ENCODE peak calls at places on chromosomes 2 and 18, in six cellular contexts. L is K562, X is GM12891, R is GM12878, H is H1, Z is HepG2. J is an unnamed sample.

GRCh38 chr18:3180325-3180724 is 39.4 kb downstream of the MYOM1 start:
- DNase-seq in Z (no peak), H (no peak), X (no peak), R (no peak), L (no peak), J (no peak)

GRCh38 chr2:168482245-168482644 is 26.2 kb downstream of the CERS6 start:
- DNase-seq in H (no peak), Z (no peak), X (no peak), R (no peak), L (no peak), J (no peak)

GRCh38 chr2:118185210-118186109 is 97.2 kb downstream of the INSIG2 start:
- DNase-seq in H (no peak), X (peak), L (no peak), Z (no peak), R (no peak), J (peak)

GRCh38 chr18:76943542-76944339 is 121.4 kb downstream of the ZNF236 start:
- DNase-seq in H (no peak), R (no peak), X (no peak), L (no peak), Z (no peak), J (no peak)

GRCh38 chr2:237895544-237896506 is 36.4 kb downstream of the RAMP1 start:
- DNase-seq in L (no peak), Z (no peak), X (no peak), H (no peak), R (no peak), J (no peak)

GRCh38 chr18:13137939-13138821 is 80.4 kb upstream of the LDLRAD4 start:
- DNase-seq in L (no peak), H (no peak), X (peak), Z (peak), R (peak), J (no peak)

GRCh38 chr2:8416172-8416571 is 265.7 kb upstream of the ID2 start:
- DNase-seq in R (no peak), H (no peak), Z (no peak), L (no peak), X (no peak), J (no peak)

GRCh38 chr2:101038455-101039255 is 36.6 kb downstream of the RPL31 start:
- DNase-seq in R (no peak), L (peak), H (no peak), X (no peak), Z (peak), J (no peak)

GRCh38 chr2:113700186-113700841 is 56.1 kb downstream of the SLC35F5 start:
- DNase-seq in L (peak), H (peak), X (peak), Z (peak), R (peak), J (peak)

GRCh38 chr2:159147687-159148086 is 138.8 kb downstream of the WDSUB1 start:
- DNase-seq in X (no peak), Z (no peak), R (no peak), H (no peak), L (no peak), J (no peak)
- TF ChIP-seq POLR2A in X (no peak), Z (no peak), R (no peak), H (no peak), L (no peak), J (no peak)

DNA sequence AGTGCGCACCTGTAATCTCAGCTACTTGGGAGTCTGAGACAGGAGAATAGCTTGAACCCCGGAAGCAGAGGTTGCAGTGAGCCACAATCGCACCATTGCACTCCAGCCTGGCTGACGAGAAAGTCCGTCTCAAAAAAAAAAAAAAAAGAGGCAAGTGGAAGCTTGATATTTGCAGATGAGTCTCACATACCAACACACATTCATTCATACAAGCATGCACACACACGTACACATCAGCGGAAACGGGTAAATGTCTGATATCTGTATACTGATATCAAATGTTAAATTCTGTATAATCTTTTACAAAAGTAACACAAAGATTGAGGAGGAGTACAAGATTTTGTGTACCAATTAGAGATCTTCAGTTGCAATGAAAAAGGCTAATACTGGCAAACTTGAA is 47.8 kb upstream of the SPOPL start:
- DNase-seq in R (no peak), L (no peak), H (no peak), X (no peak), Z (no peak), J (no peak)
- TF ChIP-seq TAF1 in R (no peak), L (no peak), H (no peak), X (no peak), Z (no peak), J (no peak)

DNA sequence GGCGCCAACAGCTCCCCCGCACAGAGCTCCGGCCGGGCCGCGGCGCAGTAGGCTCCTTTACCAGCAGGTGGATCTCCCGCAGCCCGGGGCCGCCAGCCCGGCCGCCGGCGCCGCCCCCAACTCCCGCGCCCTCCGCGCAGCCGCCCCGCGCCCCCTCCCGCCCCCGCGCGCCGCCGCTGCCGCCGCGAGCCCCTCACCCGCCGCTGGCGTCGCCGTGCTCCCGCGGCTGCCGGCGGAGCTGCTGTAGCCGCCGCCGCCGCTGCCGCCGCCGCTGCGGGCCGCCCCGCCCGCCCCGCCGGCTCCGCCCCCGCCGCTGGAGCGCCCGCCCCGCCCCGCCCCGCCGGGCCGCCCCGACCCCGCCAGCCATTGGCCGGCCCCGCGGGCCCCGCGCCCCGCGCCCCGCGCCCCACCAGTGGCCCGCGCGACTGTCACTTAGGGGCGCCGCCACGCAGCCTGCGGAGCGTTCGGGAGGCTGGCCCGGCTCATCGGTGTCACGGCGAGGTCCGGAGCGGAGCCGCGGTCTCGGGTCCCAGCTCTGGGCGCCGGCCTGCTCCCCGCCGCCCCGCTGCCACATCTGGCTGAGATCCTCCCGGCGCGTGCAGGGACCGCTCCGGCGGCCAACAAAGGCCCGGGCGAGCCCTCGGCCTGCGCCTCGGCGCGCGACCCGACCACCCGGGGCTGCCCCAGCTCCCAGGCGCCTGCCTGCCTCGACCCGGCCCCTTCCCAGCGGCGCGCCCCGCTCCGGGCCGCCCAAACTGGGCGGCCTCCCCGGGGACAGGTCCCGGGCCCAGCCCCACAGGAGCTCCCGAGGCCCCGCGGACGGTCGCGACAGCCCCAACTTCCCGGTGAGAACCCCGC is at the start of gene MGAT4A:
- DNase-seq in H (peak), R (no peak), X (peak), Z (peak), L (peak), J (peak)
- TF ChIP-seq POLR2AphosphoS5 in H (no peak), R (peak), X (no peak), Z (peak), L (no peak), J (no peak)

GRCh38 chr2:104432972-104433371 is 420.9 kb upstream of the POU3F3 start:
- DNase-seq in R (no peak), Z (no peak), H (no peak), L (no peak), X (no peak), J (no peak)

GRCh38 chr2:104431701-104432121 is 422.2 kb upstream of the POU3F3 start:
- DNase-seq in X (no peak), R (no peak), H (no peak), L (no peak), Z (no peak), J (no peak)

GRCh38 chr2:104432401-104432800 is 421.5 kb upstream of the POU3F3 start:
- DNase-seq in H (no peak), L (no peak), X (no peak), R (no peak), Z (no peak), J (no peak)

GRCh38 chr2:104430892-104431291 is 423.0 kb upstream of the POU3F3 start:
- DNase-seq in L (no peak), R (no peak), Z (no peak), X (no peak), H (no peak), J (no peak)

GRCh38 chr2:104429978-104430740 is 423.8 kb upstream of the POU3F3 start:
- DNase-seq in X (no peak), R (no peak), H (no peak), L (no peak), Z (no peak), J (no peak)
- TF ChIP-seq POLR2A in X (no peak), R (no peak), H (no peak), L (no peak), Z (no peak), J (no peak)

DNA sequence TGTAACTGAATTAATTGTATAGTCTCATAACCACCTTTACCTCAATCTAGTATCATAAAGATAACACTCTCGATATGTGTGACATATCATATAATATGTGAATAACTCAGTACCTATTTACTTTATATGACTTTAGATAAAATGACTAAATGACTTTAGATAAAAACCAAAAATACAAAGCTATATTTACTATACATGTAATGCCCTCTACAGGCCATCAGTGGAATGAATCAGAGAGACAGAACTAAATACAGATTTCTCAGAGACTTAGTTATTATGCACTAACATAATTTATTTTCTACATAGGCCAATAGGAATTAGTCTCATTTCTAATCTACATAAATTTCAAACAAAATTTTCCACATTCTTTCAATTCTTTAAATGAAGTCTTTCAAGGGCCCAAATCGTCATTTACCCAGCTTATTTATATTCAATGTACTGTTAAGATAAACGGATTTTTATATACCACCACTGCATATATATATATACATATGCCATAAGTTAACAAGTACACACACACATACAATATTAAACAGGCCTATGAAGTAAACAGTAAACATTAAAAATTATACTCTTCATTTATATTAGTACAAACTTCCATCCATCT is 219.9 kb downstream of the EXOC6B start:
- DNase-seq in Z (peak), H (no peak), L (peak), X (no peak), R (no peak), J (no peak)
- TF ChIP-seq TAF1 in Z (no peak), H (no peak), L (no peak), X (no peak), R (no peak), J (no peak)

GRCh38 chr2:127413782-127414743 is 4.2 kb upstream of the PROC start:
- DNase-seq in R (no peak), H (no peak), X (no peak), L (no peak), Z (peak), J (no peak)
- TF ChIP-seq POLR2AphosphoS5 in R (no peak), H (no peak), X (no peak), L (no peak), Z (no peak), J (no peak)

DNA sequence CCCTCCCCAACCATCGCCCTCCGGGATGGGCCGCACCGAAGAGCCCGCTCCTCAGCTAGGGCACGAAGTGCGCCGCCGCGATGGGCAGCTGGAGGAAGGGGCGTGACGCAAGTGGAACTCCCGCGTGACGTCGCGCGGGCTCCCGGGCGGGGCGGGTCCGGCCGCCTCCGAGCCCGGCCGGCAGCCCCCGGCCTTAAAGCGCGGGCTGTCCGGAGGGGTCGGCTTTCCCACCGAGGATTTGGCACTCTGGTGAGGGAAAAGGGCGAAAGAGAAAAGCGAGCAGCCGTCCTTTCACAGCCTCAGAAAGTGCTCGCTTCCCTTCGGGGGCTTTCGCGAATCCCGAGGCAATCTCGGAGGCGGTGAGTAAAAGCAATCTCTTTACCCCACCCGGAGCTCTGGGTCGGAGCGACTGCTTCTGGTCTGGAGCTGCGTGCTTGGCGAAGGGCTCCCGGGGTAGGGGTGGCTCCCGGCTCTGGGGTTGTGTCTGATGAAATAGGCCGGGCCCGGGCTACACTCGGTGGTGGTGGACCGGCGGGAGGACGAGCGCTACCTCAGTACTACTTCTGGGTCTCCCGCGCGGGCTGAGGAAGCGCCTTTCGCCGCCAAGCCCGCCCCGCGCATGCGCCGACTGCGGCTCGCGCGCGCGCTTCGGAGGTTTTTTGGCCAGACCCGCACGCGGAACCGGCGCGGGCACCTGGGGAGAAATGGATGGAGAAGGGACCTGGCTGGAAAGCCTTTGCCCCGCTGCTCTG is at the start of gene RBBP8:
- DNase-seq in R (peak), H (peak), Z (peak), X (peak), L (peak), J (peak)
- TF ChIP-seq POLR2A in R (peak), H (peak), Z (peak), X (peak), L (peak), J (peak)

GRCh38 chr2:166609183-166609959 is 115.3 kb upstream of the SCN7A start:
- DNase-seq in H (no peak), L (no peak), X (no peak), R (no peak), Z (peak), J (no peak)
- TF ChIP-seq TAF1 in H (no peak), L (no peak), X (no peak), R (no peak), Z (no peak), J (no peak)